ENCODE peak calls at places on chromosomes 6 and 20, in eight cellular contexts. H, P, Y, T, O, Z, A and Q are unnamed samples.

GRCh38 chr20:23036371-23036770 is 1.3 kb downstream of the SSTR4 start:
- DNase-seq in A (no peak), T (no peak), O (no peak), Y (no peak), H (no peak), Z (no peak), P (no peak), Q (no peak)

GRCh38 chr20:53262294-53262840 is 290.2 kb downstream of the TSHZ2 start:
- DNase-seq in A (no peak), P (no peak), Y (no peak), Z (no peak), H (no peak), O (no peak), T (no peak), Q (no peak)

GRCh38 chr20:11193241-11193640 is 519.4 kb upstream of the JAG1 start:
- DNase-seq in H (no peak), Y (peak), P (no peak), Z (no peak), T (peak), A (no peak), O (no peak), Q (no peak)

GRCh38 chr6:53440331-53440730 is 91.6 kb upstream of the ELOVL5 start:
- DNase-seq in P (no peak), H (no peak), A (no peak), Y (peak), T (no peak), Z (no peak), O (no peak), Q (no peak)

GRCh38 chr20:63968928-63969760 is 586 bp downstream of the ZNF512B start:
- DNase-seq in H (no peak), Y (no peak), Z (peak), O (peak), T (no peak), P (peak), A (peak), Q (no peak)

GRCh38 chr20:45861157-45862075 is 4.0 kb downstream of the ZSWIM3 start:
- DNase-seq in T (no peak), Y (no peak), A (no peak), P (no peak), Z (no peak), H (no peak), O (no peak), Q (peak)

GRCh38 chr6:17349437-17349836 is 44.0 kb upstream of the CAP2 start:
- DNase-seq in A (no peak), Z (no peak), P (no peak), T (no peak), Y (peak), H (no peak), O (no peak), Q (no peak)

GRCh38 chr20:63134201-63134612 is 81.7 kb downstream of the YTHDF1 start:
- DNase-seq in H (no peak), A (peak), Z (peak), O (peak), P (no peak), T (no peak), Y (no peak), Q (no peak)

GRCh38 chr6:44217332-44218143 is 812 bp downstream of the MYMX start:
- DNase-seq in Z (peak), P (peak), H (no peak), O (peak), A (peak), T (no peak), Y (peak), Q (no peak)

GRCh38 chr6:112296122-112296521 is 41.8 kb upstream of the LAMA4 start:
- DNase-seq in H (no peak), P (no peak), Y (peak), A (no peak), T (no peak), Z (no peak), O (peak), Q (no peak)

GRCh38 chr6:73565767-73566485 is 45.1 kb upstream of the EEF1A1 start:
- DNase-seq in H (no peak), T (no peak), Z (no peak), Y (no peak), O (peak), A (no peak), P (no peak), Q (no peak)

GRCh38 chr20:62065669-62066338 is at the start of gene TAF4:
- DNase-seq in Z (peak), P (peak), O (peak), H (peak), Y (peak), A (peak), T (peak), Q (no peak)

GRCh38 chr6:44010411-44011349 is 116.6 kb downstream of the MRPL14 start:
- DNase-seq in P (peak), T (peak), Y (peak), O (no peak), A (no peak), H (no peak), Z (peak), Q (no peak)

GRCh38 chr6:36650848-36651247 is 27.7 kb upstream of the CDKN1A start:
- DNase-seq in P (no peak), Y (no peak), T (no peak), H (no peak), Z (no peak), A (no peak), O (no peak), Q (no peak)

GRCh38 chr6:124964084-124964763 is 2.0 kb downstream of the RNF217 start:
- DNase-seq in Y (peak), T (no peak), Z (no peak), H (no peak), A (peak), O (no peak), P (no peak), Q (no peak)

GRCh38 chr6:9646346-9647042 is 768.4 kb downstream of the TFAP2A start:
- DNase-seq in H (no peak), Z (no peak), P (no peak), Y (peak), O (no peak), T (peak), A (no peak), Q (no peak)

GRCh38 chr6:31836036-31836675 is 8.6 kb downstream of the HSPA1B start:
- DNase-seq in Y (no peak), Z (no peak), H (no peak), T (no peak), A (no peak), P (no peak), O (no peak), Q (no peak)

GRCh38 chr20:50438986-50439407 is 71.2 kb upstream of the PTPN1 start:
- DNase-seq in P (no peak), O (no peak), Y (no peak), T (peak), A (no peak), Z (peak), H (no peak), Q (no peak)

GRCh38 chr6:53483423-53484353 is 61.2 kb downstream of the GCLC start:
- DNase-seq in Z (no peak), A (peak), T (no peak), O (no peak), P (peak), Y (peak), H (no peak), Q (no peak)

GRCh38 chr6:391559-392440 is at the start of gene IRF4:
- DNase-seq in Z (no peak), H (peak), T (no peak), O (peak), Y (no peak), P (no peak), A (no peak), Q (no peak)

GRCh38 chr6:116136373-116136772 is 10.4 kb upstream of the COL10A1 start:
- DNase-seq in A (no peak), P (no peak), Y (no peak), T (no peak), H (no peak), O (no peak), Z (no peak), Q (no peak)

GRCh38 chr6:168385380-168385779 is 55.6 kb upstream of the SMOC2 start:
- DNase-seq in A (no peak), P (no peak), T (no peak), Z (no peak), Y (peak), H (no peak), O (no peak), Q (no peak)

GRCh38 chr20:25139061-25139705 is 56.3 kb upstream of the ENTPD6 start:
- DNase-seq in Z (no peak), H (no peak), P (no peak), Y (no peak), O (peak), T (no peak), A (no peak), Q (no peak)

GRCh38 chr6:167238694-167239467 is 52.2 kb upstream of the UNC93A start:
- DNase-seq in P (no peak), A (peak), Z (no peak), Y (no peak), O (peak), T (no peak), H (no peak), Q (no peak)

GRCh38 chr20:36098364-36098763 is 56.2 kb upstream of the EPB41L1 start:
- DNase-seq in O (no peak), P (no peak), H (no peak), Y (peak), A (no peak), T (no peak), Z (peak), Q (no peak)

GRCh38 chr6:101826678-101827077 is 433.2 kb downstream of the GRIK2 start:
- DNase-seq in A (no peak), P (no peak), T (no peak), Y (no peak), Z (no peak), O (no peak), H (no peak), Q (no peak)

GRCh38 chr6:112150363-112150762 is 63.0 kb downstream of the FAM229B start:
- DNase-seq in H (no peak), A (no peak), P (no peak), Y (no peak), T (no peak), Z (no peak), O (no peak), Q (no peak)

GRCh38 chr6:28606424-28607391 is 81.0 kb downstream of the GPX5 start:
- DNase-seq in T (no peak), P (no peak), Y (peak), A (no peak), O (peak), Z (no peak), H (no peak), Q (peak)

GRCh38 chr20:51587145-51587544 is 44.6 kb upstream of the NFATC2 start:
- DNase-seq in H (no peak), Y (no peak), A (no peak), T (no peak), P (no peak), O (no peak), Z (no peak), Q (no peak)